ENCODE peak calls at places on chromosomes 4 and X, in nine cellular contexts. O is ovary; R is neural progenitor cell; H is tibial nerve; G is tibial artery; Y is CD4-positive, alpha-beta T cell; M is left ventricle myocardium inferior; S is lower lobe of right lung; W is CD8-positive, alpha-beta T cell. B is an unnamed sample.

GRCh38 chrX:68868316-68868715 is 39.5 kb downstream of the EFNB1 start:
- DNase-seq in M (no peak), H (no peak), O (no peak), W (no peak), Y (no peak), G (no peak), R (no peak), S (no peak), B (no peak)

GRCh38 chrX:40501456-40501855 is 79.3 kb upstream of the ATP6AP2 start:
- DNase-seq in S (no peak), W (no peak), Y (no peak), R (no peak), G (no peak), H (no peak), O (no peak), M (no peak), B (no peak)

GRCh38 chr4:95268819-95269565 is 279.8 kb downstream of the UNC5C start:
- DNase-seq in W (no peak), G (no peak), O (no peak), H (no peak), R (no peak), Y (no peak), M (no peak), S (no peak), B (no peak)

GRCh38 chrX:68175569-68175968 is 257.7 kb downstream of the OPHN1 start:
- DNase-seq in Y (no peak), R (no peak), O (no peak), W (no peak), S (no peak), H (no peak), G (no peak), M (no peak), B (no peak)

GRCh38 chrX:149631293-149632165 is at the start of gene TMEM185A:
- DNase-seq in G (peak; percentile 34), W (peak; percentile 80), H (peak; percentile 23), Y (peak; percentile 56), M (peak; percentile 73), O (peak; percentile 68), R (peak; percentile 89), S (peak; percentile 81), B (peak; percentile 78)

GRCh38 chr4:107616838-107617389 is 103.1 kb downstream of the PAPSS1 start:
- DNase-seq in G (no peak), R (no peak), O (no peak), Y (no peak), H (no peak), W (no peak), M (no peak), S (no peak), B (no peak)

GRCh38 chrX:38109042-38109904 is 102.9 kb downstream of the SYTL5 start:
- DNase-seq in S (no peak), R (no peak), H (no peak), Y (no peak), M (no peak), O (no peak), W (no peak), G (no peak), B (no peak)

GRCh38 chr4:74400395-74400794 is 35.5 kb downstream of the EREG start:
- DNase-seq in S (no peak), W (no peak), R (no peak), M (no peak), G (no peak), H (no peak), Y (no peak), O (no peak), B (no peak)

GRCh38 chrX:66203114-66203513 is 39.1 kb downstream of the HEPH start:
- DNase-seq in H (no peak), M (no peak), S (no peak), Y (no peak), O (no peak), G (no peak), R (no peak), W (no peak), B (no peak)

DNA sequence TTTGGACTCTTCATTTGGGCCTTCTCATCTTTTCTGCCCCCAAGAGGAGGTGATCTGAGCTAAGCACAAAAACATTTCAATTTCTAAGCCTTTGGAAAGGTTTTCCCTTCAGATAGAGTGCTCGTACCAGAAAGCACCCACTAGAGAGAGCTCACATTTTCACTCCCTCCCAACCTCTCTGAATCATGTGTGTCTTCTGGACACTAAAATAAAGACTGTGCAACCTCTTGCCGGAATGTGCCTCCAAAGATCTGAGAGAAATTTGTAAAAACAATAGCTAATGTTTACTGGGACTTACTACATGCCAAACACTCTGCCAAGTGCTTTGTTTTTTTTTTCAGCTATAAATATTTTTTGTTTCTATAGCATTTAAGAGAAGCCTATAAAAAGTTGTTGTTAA is 120.6 kb upstream of the LNX1 start:
- DNase-seq in R (no peak), G (no peak), S (no peak), W (no peak), O (no peak), M (no peak), H (no peak), Y (no peak), B (no peak)
- TF ChIP-seq CTCF in R (no peak), G (no peak), S (no peak), W (no peak), O (no peak), M (no peak), H (no peak), Y (no peak), B (no peak)

DNA sequence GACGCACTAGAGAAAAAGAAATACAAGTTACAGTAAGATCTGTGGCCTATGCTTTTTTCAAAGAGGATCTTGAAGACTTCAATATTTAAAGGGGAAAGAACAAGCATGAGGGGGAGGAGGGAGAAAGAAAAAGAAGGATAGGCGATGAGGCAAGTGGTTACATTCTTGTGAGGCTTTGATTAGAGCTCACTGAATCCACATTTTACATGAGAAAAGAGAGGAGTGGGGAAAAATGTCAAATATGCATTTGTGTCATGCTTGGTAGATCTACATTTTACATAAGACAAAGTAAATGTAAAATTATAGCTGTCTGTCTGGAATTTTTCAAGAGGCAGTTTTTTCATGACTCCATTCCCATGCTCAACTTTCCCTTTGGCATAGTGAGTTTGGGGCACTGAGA is 965.9 kb downstream of the FSTL5 start:
- DNase-seq in R (no peak), M (no peak), Y (no peak), S (no peak), O (no peak), H (no peak), W (no peak), G (no peak), B (no peak)
- H3K27me3 ChIP-seq in R (no peaks in the 10 kb centered on the region), M (no peaks in the 10 kb centered on the region), Y (no peaks in the 10 kb centered on the region), S (no peaks in the 10 kb centered on the region), O (no peaks in the 10 kb centered on the region), H (no peaks in the 10 kb centered on the region), W (no peaks in the 10 kb centered on the region), G (no peaks in the 10 kb centered on the region), B (no peaks in the 10 kb centered on the region)

DNA sequence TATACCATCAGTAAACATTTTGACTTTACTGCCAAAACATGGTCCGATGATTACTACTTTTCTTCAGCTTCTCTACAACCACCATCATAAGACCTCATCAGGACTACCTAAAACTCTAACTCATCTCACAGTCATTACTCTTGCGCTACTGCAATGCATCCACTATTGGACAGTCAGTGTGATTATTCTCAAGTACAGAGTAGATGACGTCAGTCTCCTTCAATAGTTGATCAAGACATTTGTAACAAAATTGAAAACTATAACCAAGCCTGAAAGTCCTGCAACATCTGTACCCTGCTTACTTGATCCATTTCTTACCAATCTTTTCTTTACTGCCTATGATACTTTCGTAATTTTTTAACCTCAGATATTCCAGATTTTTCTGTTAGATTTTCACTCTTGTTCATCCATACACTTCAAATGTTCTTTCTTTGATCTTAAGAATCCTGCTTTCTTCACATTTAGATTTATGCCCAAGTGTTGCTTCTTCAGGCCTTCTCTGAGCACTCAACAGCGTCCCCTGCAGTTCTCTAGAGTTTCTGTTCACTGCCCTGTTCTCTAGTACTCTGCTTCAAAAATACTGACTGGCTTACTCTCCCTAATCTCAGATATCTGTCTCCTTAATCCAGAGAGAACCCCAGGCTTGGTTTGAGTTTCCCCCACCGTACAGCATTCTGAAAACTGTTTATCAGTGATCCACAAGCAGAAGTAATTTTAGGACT is 1517.6 kb downstream of the STIM2 start:
- DNase-seq in O (no peak), R (peak; percentile 7), Y (no peak), W (no peak), H (no peak), G (no peak), M (no peak), S (no peak), B (no peak)
- H3K9me3 ChIP-seq in O (no peaks in the 10 kb centered on the region), R (no peaks in the 10 kb centered on the region), Y (no peaks in the 10 kb centered on the region), W (no peaks in the 10 kb centered on the region), H (no peaks in the 10 kb centered on the region), G (no peaks in the 10 kb centered on the region), M (peaks cover 13% of the 10 kb centered on the region), S (no peaks in the 10 kb centered on the region), B (peaks cover 2% of the 10 kb centered on the region)

DNA sequence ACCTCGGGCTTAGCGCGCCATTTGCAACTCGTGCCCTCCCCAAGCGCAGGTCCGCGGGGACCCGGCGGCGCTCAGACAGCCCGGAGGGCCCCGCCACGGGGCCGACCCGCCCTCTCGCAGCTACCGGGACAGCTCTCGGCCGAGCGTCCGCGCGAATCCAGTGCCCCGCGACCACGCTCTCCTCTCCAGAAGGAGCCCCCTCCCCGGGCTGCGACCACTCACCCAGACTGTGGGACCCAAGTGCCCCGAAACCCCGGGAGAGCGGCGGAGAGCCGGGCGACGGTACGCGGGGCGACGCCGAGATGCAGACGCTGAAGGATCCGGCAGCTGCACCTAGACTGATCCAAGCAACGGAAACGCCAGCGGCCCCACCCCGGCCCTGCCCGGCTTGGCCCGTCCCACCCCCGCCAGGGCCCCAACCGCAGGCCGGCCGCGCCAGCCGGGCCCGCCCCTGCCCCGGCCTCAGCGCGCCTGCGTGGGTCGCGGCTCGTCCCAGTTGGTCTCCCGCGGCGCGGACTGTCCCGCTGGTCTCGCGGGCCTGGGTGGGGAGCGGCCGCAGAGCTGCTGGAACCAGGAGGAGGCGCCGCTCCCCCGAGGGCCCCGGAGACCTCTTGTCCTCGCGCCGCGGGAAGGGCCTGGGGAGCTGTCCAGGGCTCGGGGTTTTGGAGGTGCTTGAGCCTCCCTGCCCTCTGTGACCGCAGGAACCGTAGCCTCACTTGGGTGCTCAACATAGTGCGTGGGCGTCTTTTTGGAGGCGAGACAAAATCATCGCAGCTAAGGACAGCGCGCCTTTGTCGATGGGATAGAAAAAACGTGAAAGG is at the start of gene ANXA5:
- DNase-seq in R (peak; percentile 89), M (peak; percentile 93), S (peak; percentile 94), H (peak; percentile 68), O (peak; percentile 90), Y (peak; percentile 45), W (peak; percentile 75), G (peak; percentile 82), B (peak; percentile 94)
- TF ChIP-seq CTCF in R (peak; percentile 49), M (peak; percentile 40), S (no peak), H (peak; percentile 46), O (no peak), Y (no peak), W (no peak), G (no peak), B (no peak)

B was measured in suprapubic skin.